ENCODE peak calls at places on chromosome X, in five cellular contexts. F is mesendoderm, G is IMR-90, K is H1, Z is H9. Q is an unnamed sample. For H3K4me1, the result is how much of the 10 kb centered on the place peaks cover.

GRCh38 chrX:1534321-1535168 is 2.4 kb downstream of the P2RY8 start:
- DNase-seq in K (peak), Z (peak), F (peak), G (no peak), Q (no peak)

GRCh38 chrX:4668802-4669536 is 955.5 kb upstream of the PRKX start:
- DNase-seq in G (no peak), K (no peak), F (no peak), Z (no peak), Q (no peak)

GRCh38 chrX:10533686-10534365 is 86.6 kb downstream of the MID1 start:
- DNase-seq in K (no peak), F (no peak), G (no peak), Z (no peak), Q (no peak)

GRCh38 chrX:17654116-17654515 is 83.2 kb upstream of the SCML1 start:
- DNase-seq in Z (no peak), F (no peak), G (no peak), K (no peak), Q (no peak)

GRCh38 chrX:40207626-40208025 is 109.9 kb upstream of the BCOR start:
- DNase-seq in F (no peak), K (no peak), Z (no peak), G (peak), Q (no peak)

GRCh38 chrX:136933617-136934145 is 53.2 kb upstream of the RBMX start:
- DNase-seq in Z (no peak), G (no peak), K (no peak), F (no peak), Q (no peak)

GRCh38 chrX:99901091-99901490 is 509.0 kb downstream of the PCDH19 start:
- DNase-seq in F (peak), G (no peak), K (no peak), Z (no peak), Q (no peak)

GRCh38 chrX:76279007-76279406 is 106.1 kb downstream of the PBDC1 start:
- DNase-seq in Z (peak), K (peak), G (peak), F (peak), Q (peak)

GRCh38 chrX:18884916-18885315 is 99.0 kb downstream of the PHKA2 start:
- DNase-seq in K (no peak), G (peak), F (peak), Z (no peak), Q (no peak)

GRCh38 chrX:42755820-42756219 is 22.1 kb downstream of the PPP1R2C start:
- DNase-seq in Z (no peak), F (no peak), G (peak), K (no peak), Q (no peak)

GRCh38 chrX:33465137-33465536 is 253.8 kb upstream of the DMD start:
- DNase-seq in G (no peak), Z (no peak), K (no peak), F (peak), Q (no peak)

DNA sequence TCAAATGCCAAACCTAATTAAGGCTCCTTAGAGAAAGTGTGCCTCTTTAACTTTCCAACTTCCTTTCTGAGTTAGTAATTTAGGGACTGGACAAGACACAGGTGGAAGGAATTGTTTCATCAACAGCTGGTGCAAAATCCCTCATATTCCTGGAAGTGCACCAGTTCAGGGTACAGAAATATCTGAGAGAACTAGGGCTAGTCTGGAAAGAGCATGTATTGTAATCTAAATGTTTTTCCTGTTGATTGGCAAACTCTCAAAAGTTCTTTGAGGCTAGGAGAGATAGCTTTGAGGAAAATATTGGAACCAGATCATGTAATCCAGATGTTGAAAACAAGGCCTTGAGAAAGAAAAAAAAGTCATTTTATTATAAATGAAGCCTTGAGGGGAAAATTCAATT is 98.1 kb upstream of the C1GALT1C1 start:
- DNase-seq in K (no peak), G (no peak), F (no peak), Z (no peak), Q (no peak)
- H3K4me1 ChIP-seq in K (under half), G (under half), F (under half), Z (under half), Q (under half)

DNA sequence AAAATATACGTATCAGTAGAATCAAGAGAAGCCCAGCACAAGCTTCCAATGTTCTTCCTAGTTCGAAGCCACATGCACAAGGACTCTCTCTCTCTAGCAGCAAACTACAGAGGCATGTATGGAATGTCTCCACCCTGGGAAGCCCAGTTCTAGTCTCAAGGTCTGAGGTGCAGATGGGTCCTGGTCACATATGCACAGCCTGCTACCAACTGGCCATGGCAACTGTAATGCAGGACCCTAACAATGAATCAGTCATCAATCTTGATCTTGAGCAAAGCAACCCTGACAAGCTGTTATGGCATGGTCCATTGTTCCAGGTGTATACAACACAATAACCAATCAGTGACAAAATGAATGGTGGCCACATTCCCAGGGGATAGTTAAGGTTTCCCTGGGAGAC is 55.8 kb downstream of the MBNL3 start:
- DNase-seq in G (no peak), F (peak), K (no peak), Z (peak), Q (no peak)
- H3K27ac ChIP-seq in G (no peak), F (no peak), K (no peak), Z (no peak), Q (no peak)

GRCh38 chrX:108309144-108309543 is 129.1 kb downstream of the COL4A6 start:
- DNase-seq in Z (no peak), F (peak), K (no peak), G (peak), Q (no peak)

GRCh38 chrX:108310511-108310910 is 127.7 kb downstream of the COL4A6 start:
- DNase-seq in K (no peak), Z (no peak), G (peak), F (no peak), Q (no peak)

GRCh38 chrX:108304210-108304609 is 134.0 kb downstream of the COL4A6 start:
- DNase-seq in F (peak), K (no peak), G (peak), Z (no peak), Q (no peak)

GRCh38 chrX:108306086-108306485 is 132.1 kb downstream of the COL4A6 start:
- DNase-seq in F (no peak), Z (no peak), K (no peak), G (no peak), Q (no peak)

DNA sequence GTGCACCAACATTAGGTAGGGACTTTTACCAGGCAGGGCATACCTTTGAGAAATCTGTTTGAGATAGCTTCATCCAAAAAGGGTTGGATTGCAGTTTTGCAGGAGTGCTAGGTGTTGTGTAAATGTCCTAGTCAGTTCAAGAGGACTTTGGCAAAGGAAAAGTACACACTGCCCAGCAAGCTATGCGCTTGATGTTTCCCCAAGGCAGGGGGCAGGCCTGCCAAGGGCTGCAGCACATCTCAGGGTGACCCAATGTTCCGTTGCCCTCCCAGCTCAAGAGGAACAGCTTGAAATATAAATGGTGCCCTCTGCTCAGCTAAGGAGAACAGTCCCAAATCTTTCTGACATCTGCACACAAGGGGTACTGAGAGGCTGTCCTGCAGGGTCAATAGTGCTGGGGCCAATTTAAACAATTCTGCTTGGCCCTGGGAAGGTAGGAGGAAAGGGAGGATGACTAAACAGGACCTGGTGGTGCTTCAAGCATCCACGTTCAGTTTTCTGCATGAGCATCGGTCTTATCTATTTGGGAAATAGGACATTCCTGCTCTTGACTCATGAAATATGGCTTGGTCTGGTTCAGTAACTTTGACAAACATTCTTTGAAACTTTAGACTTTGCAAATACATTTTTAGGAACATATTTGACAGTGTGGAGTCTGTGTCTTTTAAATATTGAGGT is 130.7 kb downstream of the COL4A6 start:
- DNase-seq in G (peak), K (no peak), F (no peak), Z (no peak), Q (no peak)
- H2AK5ac ChIP-seq in G (peak), K (no peak), F (no peak), Z (no peak), Q (no peak)

DNA sequence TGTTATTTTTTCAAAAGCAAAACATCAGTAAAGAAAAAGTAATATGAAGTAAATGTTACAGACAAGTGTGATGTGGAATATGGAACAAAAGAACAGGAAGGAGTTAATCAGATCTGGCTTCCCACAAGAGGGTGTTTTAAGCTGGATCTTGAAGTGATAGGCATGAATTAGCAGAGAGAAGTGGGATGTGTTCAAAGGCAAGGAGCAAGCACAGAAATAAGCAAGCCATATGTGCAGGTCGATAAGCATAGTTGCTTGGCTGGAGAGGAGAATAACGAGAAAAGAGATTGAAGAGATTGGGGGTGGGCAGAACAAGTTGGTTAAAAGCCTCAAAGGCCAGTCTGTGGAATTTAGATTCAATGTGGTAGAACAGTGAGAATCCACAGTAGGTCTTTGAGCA is 60.9 kb upstream of the PRPS1 start:
- DNase-seq in K (no peak), G (no peak), F (no peak), Z (no peak), Q (no peak)
- H3K4me1 ChIP-seq in K (under half), G (under half), F (under half), Z (under half), Q (under half)

DNA sequence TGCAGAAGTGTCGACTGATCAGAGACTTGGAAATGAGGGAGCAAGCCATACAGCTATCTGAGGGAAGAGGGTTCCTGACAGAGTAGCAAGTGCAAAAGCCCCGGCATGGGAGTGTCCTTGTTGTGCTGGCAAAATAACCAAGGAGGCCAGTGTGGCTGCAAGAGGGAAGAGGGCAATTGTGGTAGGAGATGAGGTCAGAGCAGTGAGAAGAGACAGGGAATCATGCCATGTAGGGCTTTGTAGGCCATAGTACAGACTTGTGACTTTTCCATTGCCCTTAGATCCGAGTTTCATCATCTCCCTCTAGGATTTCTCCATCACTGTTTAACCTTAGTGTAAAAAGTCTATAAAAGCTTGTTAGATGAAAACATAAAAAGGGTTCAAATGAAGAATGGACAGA is 76.2 kb downstream of the DOCK11 start:
- DNase-seq in Z (no peak), K (no peak), F (no peak), G (no peak), Q (no peak)
- H3K27ac ChIP-seq in Z (no peak), K (no peak), F (no peak), G (no peak), Q (no peak)

DNA sequence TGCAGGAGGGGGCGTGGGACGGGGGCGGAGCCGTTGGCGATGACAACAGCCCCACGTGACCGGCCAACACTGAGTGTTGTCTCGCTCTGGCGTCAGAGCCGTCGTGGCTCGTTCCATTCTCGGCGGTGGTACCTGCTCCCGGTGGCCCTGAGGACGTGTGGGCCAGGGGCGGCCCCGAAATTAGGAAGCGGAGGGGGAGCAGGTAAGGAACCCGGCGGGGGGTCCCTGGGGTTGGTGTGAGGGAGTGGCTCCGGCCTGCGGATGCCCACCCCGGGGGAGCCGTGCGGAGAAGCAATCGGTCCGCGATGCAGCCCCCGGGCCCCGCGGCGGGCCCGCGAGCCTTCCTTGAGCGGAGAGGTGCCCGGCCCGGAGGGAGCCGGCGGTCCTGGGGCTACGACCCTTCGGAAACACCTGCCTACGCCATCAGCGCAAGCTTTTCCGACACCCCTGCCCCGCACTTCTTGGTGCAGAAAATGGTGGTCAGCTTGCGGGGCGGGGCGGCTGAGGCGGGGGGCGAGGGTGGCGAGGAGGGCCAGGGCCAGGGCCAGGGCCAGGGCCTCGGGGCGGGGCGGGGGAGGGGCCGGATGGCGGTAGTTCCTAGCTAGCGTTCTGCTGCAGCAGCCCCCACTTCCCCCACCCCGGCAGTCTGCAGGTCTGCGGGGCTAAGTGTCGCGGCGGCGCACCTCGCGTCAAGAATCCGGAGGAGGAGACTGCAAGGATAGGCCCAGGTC is at the start of gene BEX4:
- DNase-seq in K (peak), F (peak), G (peak), Z (peak), Q (peak)
- H2AK5ac ChIP-seq in K (no peak), F (no peak), G (no peak), Z (no peak), Q (no peak)

GRCh38 chrX:150899191-150899757 is 806 bp upstream of the CD99L2 start:
- DNase-seq in K (no peak), F (peak), G (peak), Z (peak), Q (no peak)
- H3K4me1 ChIP-seq in K (under half), F (under half), G (under half), Z (under half), Q (under half)

GRCh38 chrX:155767101-155767878 is 113.9 kb upstream of the VAMP7 start:
- DNase-seq in F (peak), Z (peak), K (peak), G (peak), Q (peak)
- H3K27ac ChIP-seq in F (no peak), Z (no peak), K (no peak), G (peak), Q (no peak)

GRCh38 chrX:153457136-153457825 is 11.4 kb upstream of the TREX2 start:
- DNase-seq in K (no peak), G (no peak), Z (no peak), F (no peak), Q (no peak)
- H2AK5ac ChIP-seq in K (no peak), G (no peak), Z (no peak), F (no peak), Q (no peak)

Q was measured in neuronal stem cell.